ENCODE peak calls at places on chromosomes 1 and 21, in seven cellular contexts. C is GM12891, V is ovary, X is esophagus squamous epithelium, I is stomach, Y is uterus, M is transverse colon. Z is an unnamed sample.

GRCh38 chr1:36511804-36512798 is 29.4 kb upstream of the CSF3R start:
- DNase-seq in M (no peak), Y (no peak), C (no peak), I (no peak), X (no peak), V (no peak), Z (no peak)

GRCh38 chr1:43850599-43851233 is 82.9 kb upstream of the ARTN start:
- DNase-seq in I (no peak), Y (no peak), V (no peak), M (no peak), C (no peak), X (no peak), Z (no peak)

GRCh38 chr1:7975212-7975865 is 13.8 kb downstream of the PARK7 start:
- DNase-seq in I (peak), Y (peak), C (peak), V (peak), M (peak), X (no peak), Z (peak)

GRCh38 chr1:9181176-9181906 is 52.4 kb upstream of the GPR157 start:
- DNase-seq in I (peak), C (peak), X (no peak), V (peak), M (peak), Y (peak), Z (peak)

GRCh38 chr1:27438621-27439061 is 46.2 kb downstream of the GPR3 start:
- DNase-seq in M (no peak), X (no peak), Y (no peak), I (no peak), C (no peak), V (no peak), Z (no peak)

GRCh38 chr1:1782399-1783221 is 4.3 kb upstream of the NADK start:
- DNase-seq in Y (peak), C (no peak), V (peak), I (peak), M (peak), X (no peak), Z (peak)

GRCh38 chr1:116405241-116406135 is 32.4 kb downstream of the ATP1A1 start:
- DNase-seq in Y (no peak), X (no peak), V (no peak), I (no peak), C (no peak), M (no peak), Z (no peak)

GRCh38 chr1:223846668-223847007 is 891 bp upstream of the TP53BP2 start:
- DNase-seq in V (peak), C (no peak), I (no peak), Y (peak), X (no peak), M (peak), Z (peak)

GRCh38 chr21:41932576-41933258 is 21.1 kb downstream of the C2CD2 start:
- DNase-seq in I (no peak), C (no peak), Y (no peak), V (peak), X (no peak), M (no peak), Z (no peak)

GRCh38 chr1:198774418-198774817 is 135.6 kb downstream of the PTPRC start:
- DNase-seq in X (no peak), M (no peak), V (no peak), I (no peak), C (no peak), Y (no peak), Z (no peak)

GRCh38 chr21:38365521-38365920 is 108.7 kb downstream of the KCNJ15 start:
- DNase-seq in I (no peak), M (no peak), Y (no peak), X (no peak), C (no peak), V (no peak), Z (no peak)

GRCh38 chr1:156106624-156107488 is 7.7 kb upstream of the LMNA start:
- DNase-seq in M (no peak), I (no peak), C (no peak), Y (no peak), V (no peak), X (no peak), Z (no peak)

GRCh38 chr1:111961773-111962565 is 27.5 kb downstream of the KCND3 start:
- DNase-seq in M (no peak), C (no peak), Y (no peak), X (no peak), V (no peak), I (no peak), Z (no peak)

GRCh38 chr1:221100196-221100950 is 221.1 kb downstream of the HLX start:
- DNase-seq in I (no peak), X (no peak), C (no peak), M (no peak), V (no peak), Y (no peak), Z (no peak)

GRCh38 chr1:153428790-153429189 is 12.5 kb downstream of the S100A7A start:
- DNase-seq in V (no peak), Y (no peak), M (no peak), I (no peak), C (no peak), X (no peak), Z (no peak)

GRCh38 chr1:53061859-53062714 is at the start of gene PODN:
- DNase-seq in Y (peak), M (no peak), X (no peak), I (no peak), C (no peak), V (peak), Z (peak)

GRCh38 chr1:107626075-107626796 is 338.7 kb downstream of the VAV3 start:
- DNase-seq in X (no peak), Y (peak), I (no peak), M (no peak), C (no peak), V (no peak), Z (no peak)

GRCh38 chr21:45100866-45101265 is 26.5 kb downstream of the ADARB1 start:
- DNase-seq in I (no peak), Y (no peak), M (no peak), V (no peak), C (no peak), X (no peak), Z (no peak)

GRCh38 chr21:45103966-45104520 is 29.7 kb downstream of the ADARB1 start:
- DNase-seq in C (no peak), Y (no peak), V (no peak), M (no peak), X (no peak), I (no peak), Z (no peak)

GRCh38 chr21:45105906-45106485 is 31.6 kb downstream of the ADARB1 start:
- DNase-seq in V (no peak), M (no peak), I (no peak), Y (no peak), C (no peak), X (no peak), Z (no peak)

GRCh38 chr21:45104560-45104959 is 30.2 kb downstream of the ADARB1 start:
- DNase-seq in V (no peak), Y (no peak), C (no peak), X (no peak), M (peak), I (peak), Z (peak)

GRCh38 chr21:45102391-45102932 is 28.1 kb downstream of the ADARB1 start:
- DNase-seq in M (peak), I (peak), V (no peak), C (no peak), X (no peak), Y (no peak), Z (no peak)
- TF ChIP-seq POLR2A in M (no peak), I (no peak), V (no peak), C (no peak), X (no peak), Y (no peak), Z (no peak)

DNA sequence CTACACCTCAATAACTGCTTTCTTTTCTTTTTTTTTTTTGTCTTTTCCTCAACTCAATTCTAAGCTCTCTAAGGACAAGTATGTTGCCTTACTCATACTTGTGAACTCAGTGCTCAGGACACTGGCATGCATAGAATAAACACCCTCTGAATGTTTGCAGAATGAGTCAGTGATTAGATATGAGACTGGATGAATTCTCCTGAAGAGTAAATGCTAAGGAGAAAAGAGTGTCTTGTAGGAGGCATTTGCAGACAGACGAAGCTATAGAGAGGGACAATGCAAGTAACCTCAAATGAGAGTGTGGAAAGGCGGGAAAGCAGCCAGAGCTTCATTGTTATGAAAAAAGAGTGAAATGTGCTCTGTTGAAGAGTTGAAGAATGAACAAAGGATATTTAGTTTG is 166.0 kb upstream of the DPYD start:
- DNase-seq in V (no peak), M (no peak), X (no peak), C (no peak), I (no peak), Y (no peak), Z (no peak)
- TF ChIP-seq POLR2A in V (no peak), M (no peak), X (no peak), C (no peak), I (no peak), Y (no peak), Z (no peak)

GRCh38 chr1:113253979-113254378 is 136.3 kb upstream of the MAGI3 start:
- DNase-seq in X (no peak), V (no peak), M (no peak), Y (no peak), I (no peak), C (no peak), Z (no peak)

GRCh38 chr1:113256348-113256729 is 134.0 kb upstream of the MAGI3 start:
- DNase-seq in I (no peak), X (no peak), C (no peak), M (no peak), V (no peak), Y (no peak), Z (no peak)

GRCh38 chr1:113253187-113253966 is 136.9 kb upstream of the MAGI3 start:
- DNase-seq in M (peak), V (no peak), C (no peak), Y (no peak), I (no peak), X (no peak), Z (no peak)

GRCh38 chr1:113255038-113255727 is 135.1 kb upstream of the MAGI3 start:
- DNase-seq in V (no peak), C (no peak), I (peak), M (peak), X (no peak), Y (no peak), Z (no peak)

DNA sequence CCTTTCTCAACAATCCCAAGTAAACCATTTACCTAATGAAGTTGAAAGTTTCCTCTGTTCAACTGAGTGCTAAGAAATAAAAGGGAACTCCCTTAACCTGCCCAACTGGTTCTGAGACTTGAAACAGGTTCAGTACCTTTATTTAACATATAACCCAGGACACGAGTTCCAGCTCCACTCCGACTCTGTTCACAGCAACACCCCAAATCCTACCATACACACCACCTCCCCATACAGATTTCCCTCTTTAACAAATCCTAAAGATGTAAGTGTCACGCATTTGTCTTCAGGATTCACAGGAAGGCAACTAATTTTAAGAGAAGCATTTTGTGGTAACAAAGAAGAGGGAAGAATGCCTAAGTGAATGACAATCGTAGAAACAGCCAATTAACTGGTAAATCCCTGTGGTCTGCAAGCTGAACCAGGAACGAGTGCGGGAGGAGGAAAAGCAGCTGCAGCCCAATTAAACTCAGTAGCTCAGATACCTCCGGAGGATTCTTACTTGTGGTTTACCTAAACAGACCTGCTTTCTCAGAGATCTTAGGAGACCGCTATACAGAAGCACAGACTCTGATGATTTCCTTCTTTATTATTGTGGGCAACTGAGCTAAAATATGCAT is 134.5 kb upstream of the MAGI3 start:
- DNase-seq in I (peak), C (no peak), Y (no peak), V (no peak), X (no peak), M (peak), Z (no peak)
- TF ChIP-seq POLR2A in I (no peak), C (no peak), Y (no peak), V (no peak), X (no peak), M (no peak), Z (no peak)

DNA sequence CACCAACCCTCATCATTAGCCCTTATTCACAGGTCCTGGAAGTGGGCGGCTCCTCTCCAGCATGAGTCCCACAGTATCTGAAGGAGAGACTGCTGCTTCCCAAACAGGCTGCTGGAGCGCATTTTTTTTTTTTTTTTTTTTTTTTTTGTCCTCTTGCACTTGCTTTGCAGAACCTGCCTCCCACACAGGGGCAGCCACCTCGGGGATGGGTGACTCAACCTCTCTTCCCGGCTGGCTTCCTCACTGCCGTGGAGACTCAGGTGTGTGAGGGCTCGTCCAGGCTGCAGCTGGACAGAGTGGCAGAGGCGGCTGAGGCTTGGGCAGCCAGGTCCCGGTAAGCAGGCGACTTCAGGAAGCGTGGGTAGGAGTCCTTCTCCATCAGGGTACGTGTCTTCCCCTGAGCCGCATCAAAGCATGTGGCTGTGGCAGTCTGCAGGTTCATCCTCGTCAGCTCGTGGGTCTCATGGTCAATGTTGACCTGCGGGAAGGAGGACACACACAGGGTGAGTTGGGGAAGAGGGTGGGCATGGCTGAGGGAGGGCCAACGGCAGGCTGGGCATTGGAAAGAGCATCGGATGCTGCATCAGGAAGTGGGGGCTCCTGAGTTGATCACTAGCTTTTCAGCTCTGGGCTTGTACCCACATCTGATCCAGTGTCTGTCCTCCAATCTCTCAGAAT is 4.0 kb downstream of the RGS16 start:
- DNase-seq in I (no peak), X (no peak), C (no peak), Y (no peak), M (no peak), V (no peak), Z (no peak)
- TF ChIP-seq POLR2A in I (no peak), X (no peak), C (no peak), Y (no peak), M (no peak), V (no peak), Z (no peak)

GRCh38 chr21:28885853-28886177 is 106.9 kb downstream of the LTN1 start:
- DNase-seq in I (no peak), V (no peak), X (no peak), C (no peak), Y (peak), M (no peak), Z (no peak)

GRCh38 chr21:28884481-28884880 is 108.2 kb downstream of the LTN1 start:
- DNase-seq in Y (no peak), M (no peak), X (no peak), C (no peak), V (no peak), I (no peak), Z (no peak)

GRCh38 chr21:28883931-28884330 is 108.7 kb downstream of the LTN1 start:
- DNase-seq in I (no peak), Y (no peak), M (no peak), V (no peak), C (no peak), X (no peak), Z (no peak)

GRCh38 chr21:28882345-28882744 is 110.3 kb downstream of the LTN1 start:
- DNase-seq in I (no peak), V (no peak), X (no peak), C (no peak), M (no peak), Y (no peak), Z (no peak)

DNA sequence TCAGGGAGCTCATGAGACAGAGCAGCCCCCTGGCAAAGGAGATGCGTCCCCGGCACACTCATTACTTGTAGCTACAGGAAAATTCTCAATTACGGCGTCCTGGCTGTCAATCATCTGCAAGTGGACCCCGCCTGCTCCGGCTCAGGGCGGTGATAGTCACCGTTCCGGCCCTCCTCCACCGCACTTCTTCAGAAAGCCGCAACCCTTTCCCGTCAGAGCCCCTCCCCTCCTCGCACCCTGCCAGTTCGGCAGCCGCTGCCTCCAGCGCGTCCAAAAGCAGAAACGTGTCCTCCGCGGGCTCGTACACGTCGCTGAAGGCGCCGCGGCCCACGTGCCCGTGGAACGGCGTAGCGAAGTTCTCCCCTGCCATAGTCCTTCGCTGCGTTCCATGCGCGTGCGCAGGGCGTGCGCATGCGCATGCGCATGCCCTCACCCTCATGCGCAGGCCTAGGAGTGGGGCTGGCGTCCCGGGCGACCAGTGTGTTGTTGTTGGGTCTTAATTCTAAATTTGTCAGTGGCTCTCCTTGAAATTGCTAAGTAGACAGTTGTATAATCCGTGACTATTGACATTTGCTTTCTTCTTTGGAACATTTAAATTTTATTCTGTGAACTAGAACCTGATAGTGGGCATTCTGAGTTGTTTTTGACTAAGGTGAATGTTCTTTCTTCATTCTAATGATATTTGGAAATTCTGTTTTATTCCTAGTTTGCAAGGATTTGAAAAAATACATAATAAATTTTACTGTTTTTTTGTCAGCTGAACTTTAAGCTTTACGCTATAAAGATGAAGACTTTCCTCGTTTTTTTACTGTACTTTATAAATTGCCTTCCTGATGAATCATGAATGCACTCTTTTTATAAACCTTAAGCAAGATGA is 107.5 kb downstream of the LTN1 start:
- DNase-seq in V (peak), I (peak), Y (peak), X (peak), C (peak), M (peak), Z (peak)
- TF ChIP-seq POLR2A in V (peak), I (no peak), Y (peak), X (peak), C (peak), M (peak), Z (peak)

GRCh38 chr1:97091679-97092078 is 370.1 kb downstream of the PTBP2 start:
- DNase-seq in Y (no peak), M (no peak), V (no peak), X (no peak), C (no peak), I (no peak), Z (no peak)
- TF ChIP-seq POLR2A in Y (no peak), M (no peak), V (no peak), X (no peak), C (no peak), I (no peak), Z (no peak)

GRCh38 chr1:226738995-226739695 is at the start of gene ITPKB:
- DNase-seq in X (no peak), V (peak), M (peak), C (no peak), I (peak), Y (peak), Z (peak)
- TF ChIP-seq POLR2A in X (peak), V (peak), M (peak), C (peak), I (no peak), Y (peak), Z (no peak)

GRCh38 chr1:16180291-16180824 is 24.5 kb upstream of the EPHA2 start:
- DNase-seq in X (no peak), Y (no peak), M (no peak), I (no peak), V (no peak), C (no peak), Z (no peak)

GRCh38 chr1:16183765-16184556 is 28.1 kb upstream of the EPHA2 start:
- DNase-seq in V (no peak), C (no peak), I (peak), X (no peak), M (no peak), Y (no peak), Z (no peak)

GRCh38 chr1:16181887-16182719 is 26.2 kb upstream of the EPHA2 start:
- DNase-seq in I (peak), Y (peak), C (no peak), M (peak), V (peak), X (no peak), Z (peak)

GRCh38 chr1:16184557-16185303 is 27.7 kb downstream of the ARHGEF19 start:
- DNase-seq in V (no peak), X (no peak), C (no peak), M (no peak), I (no peak), Y (no peak), Z (no peak)

GRCh38 chr1:16183157-16183556 is 27.3 kb upstream of the EPHA2 start:
- DNase-seq in X (no peak), Y (peak), C (no peak), I (no peak), V (no peak), M (no peak), Z (no peak)
- TF ChIP-seq POLR2A in X (no peak), Y (no peak), C (no peak), I (no peak), V (no peak), M (no peak), Z (no peak)